ENCODE peak calls at places on chromosomes 6 and 20, in seven cellular contexts. One of them, this sample, is unnamed.

GRCh38 chr6:35922139-35922554 is 1.2 kb upstream of the SRPK1 start:
- DNase-seq in EH: no peak
- DNase-seq in B cell: no peak
- DNase-seq in CD8-positive, alpha-beta memory T cell: no peak
- DNase-seq in HT1080: no peak
- DNase-seq in NCI-H2081 treated with DMSO at 0.1 percent for 48 hours: no peak
- DNase-seq in NCI-H1694 treated with DMSO at 0.1 percent for 48 hours: no peak
- DNase-seq in this sample: no peak

GRCh38 chr6:104705095-104705707 is 154.5 kb downstream of the HACE1 start:
- DNase-seq in NCI-H1694 treated with DMSO at 0.1 percent for 48 hours: no peak
- DNase-seq in CD8-positive, alpha-beta memory T cell: peak; percentile 50
- DNase-seq in EH: peak; percentile 66
- DNase-seq in HT1080: peak; percentile 97
- DNase-seq in B cell: no peak
- DNase-seq in NCI-H2081 treated with DMSO at 0.1 percent for 48 hours: no peak
- DNase-seq in this sample: no peak

GRCh38 chr20:17868146-17868545 is 100.4 kb downstream of the SNX5 start:
- DNase-seq in NCI-H2081 treated with DMSO at 0.1 percent for 48 hours: no peak
- DNase-seq in CD8-positive, alpha-beta memory T cell: no peak
- DNase-seq in NCI-H1694 treated with DMSO at 0.1 percent for 48 hours: no peak
- DNase-seq in HT1080: no peak
- DNase-seq in EH: peak; percentile 11
- DNase-seq in B cell: no peak
- DNase-seq in this sample: peak; percentile 89

GRCh38 chr6:133551847-133552331 is 310.7 kb downstream of the EYA4 start:
- DNase-seq in CD8-positive, alpha-beta memory T cell: no peak
- DNase-seq in HT1080: peak; percentile 92
- DNase-seq in NCI-H1694 treated with DMSO at 0.1 percent for 48 hours: no peak
- DNase-seq in EH: peak; percentile 95
- DNase-seq in NCI-H2081 treated with DMSO at 0.1 percent for 48 hours: no peak
- DNase-seq in B cell: no peak
- DNase-seq in this sample: no peak

GRCh38 chr6:138087549-138087948 is 19.7 kb downstream of the PERP start:
- DNase-seq in NCI-H1694 treated with DMSO at 0.1 percent for 48 hours: no peak
- DNase-seq in B cell: no peak
- DNase-seq in EH: peak; percentile 40
- DNase-seq in HT1080: peak; percentile 44
- DNase-seq in CD8-positive, alpha-beta memory T cell: no peak
- DNase-seq in NCI-H2081 treated with DMSO at 0.1 percent for 48 hours: no peak
- DNase-seq in this sample: no peak

GRCh38 chr20:4998160-4998651 is 3.1 kb downstream of the SLC23A2 start:
- DNase-seq in NCI-H2081 treated with DMSO at 0.1 percent for 48 hours: no peak
- DNase-seq in B cell: peak; percentile 50
- DNase-seq in NCI-H1694 treated with DMSO at 0.1 percent for 48 hours: peak; percentile 7
- DNase-seq in EH: no peak
- DNase-seq in HT1080: no peak
- DNase-seq in CD8-positive, alpha-beta memory T cell: no peak
- DNase-seq in this sample: no peak

GRCh38 chr20:403582-403957 is 4.5 kb upstream of the RBCK1 start:
- DNase-seq in NCI-H2081 treated with DMSO at 0.1 percent for 48 hours: no peak
- DNase-seq in NCI-H1694 treated with DMSO at 0.1 percent for 48 hours: no peak
- DNase-seq in EH: no peak
- DNase-seq in CD8-positive, alpha-beta memory T cell: no peak
- DNase-seq in B cell: no peak
- DNase-seq in HT1080: no peak
- DNase-seq in this sample: no peak

GRCh38 chr20:49245921-49246740 is 26.9 kb downstream of the DDX27 start:
- DNase-seq in NCI-H1694 treated with DMSO at 0.1 percent for 48 hours: peak; percentile 57
- DNase-seq in EH: peak; percentile 70
- DNase-seq in NCI-H2081 treated with DMSO at 0.1 percent for 48 hours: no peak
- DNase-seq in CD8-positive, alpha-beta memory T cell: peak; percentile 13
- DNase-seq in HT1080: peak; percentile 41
- DNase-seq in B cell: peak; percentile 37
- DNase-seq in this sample: peak; percentile 45

GRCh38 chr6:53327017-53327395 is 21.7 kb downstream of the ELOVL5 start:
- DNase-seq in NCI-H1694 treated with DMSO at 0.1 percent for 48 hours: no peak
- DNase-seq in CD8-positive, alpha-beta memory T cell: no peak
- DNase-seq in EH: no peak
- DNase-seq in NCI-H2081 treated with DMSO at 0.1 percent for 48 hours: no peak
- DNase-seq in HT1080: no peak
- DNase-seq in B cell: no peak
- DNase-seq in this sample: no peak

GRCh38 chr20:50112512-50113419 is at the start of gene UBE2V1:
- DNase-seq in HT1080: peak; percentile 79
- DNase-seq in CD8-positive, alpha-beta memory T cell: peak; percentile 86
- DNase-seq in EH: peak; percentile 87
- DNase-seq in NCI-H1694 treated with DMSO at 0.1 percent for 48 hours: peak; percentile 48
- DNase-seq in NCI-H2081 treated with DMSO at 0.1 percent for 48 hours: peak; percentile 12
- DNase-seq in B cell: peak; percentile 94
- DNase-seq in this sample: peak; percentile 77

GRCh38 chr6:84791233-84791632 is 26.8 kb upstream of the TBX18 start:
- DNase-seq in NCI-H1694 treated with DMSO at 0.1 percent for 48 hours: no peak
- DNase-seq in HT1080: peak; percentile 94
- DNase-seq in NCI-H2081 treated with DMSO at 0.1 percent for 48 hours: no peak
- DNase-seq in B cell: no peak
- DNase-seq in CD8-positive, alpha-beta memory T cell: no peak
- DNase-seq in EH: peak; percentile 49
- DNase-seq in this sample: no peak

This sample was measured in HAP-1.